ENCODE peak calls at places on chromosomes 16 and 17, in five cellular contexts. Y, B, X, E and H are unnamed samples.

GRCh38 chr17:63399316-63399715 is 46.8 kb downstream of the CYB561 start:
- DNase-seq in Y (no peak), B (peak), X (no peak), E (no peak), H (no peak)

GRCh38 chr17:10702574-10702973 is 5.2 kb downstream of the ADPRM start:
- DNase-seq in Y (no peak), B (peak), X (no peak), E (no peak), H (no peak)

GRCh38 chr17:79330696-79331095 is 256.1 kb downstream of the ENGASE start:
- DNase-seq in Y (no peak), B (no peak), X (no peak), E (no peak), H (no peak)

GRCh38 chr16:27195941-27196595 is 7.3 kb upstream of the KDM8 start:
- DNase-seq in Y (no peak), B (no peak), X (no peak), E (no peak), H (no peak)

GRCh38 chr17:48219605-48220004 is 112.0 kb downstream of the SNX11 start:
- DNase-seq in Y (no peak), B (no peak), X (no peak), E (no peak), H (no peak)

GRCh38 chr17:50144845-50145531 is 5.5 kb downstream of the PPP1R9B start:
- DNase-seq in Y (no peak), B (no peak), X (no peak), E (no peak), H (no peak)

GRCh38 chr16:66534376-66534799 is 15.5 kb downstream of the TK2 start:
- DNase-seq in Y (no peak), B (no peak), X (no peak), E (no peak), H (no peak)

GRCh38 chr16:70250748-70251650 is 741 bp downstream of the EXOSC6 start:
- DNase-seq in Y (peak), B (peak), X (peak), E (no peak), H (peak)

GRCh38 chr16:27723711-27724490 is 174.0 kb downstream of the KATNIP start:
- DNase-seq in Y (no peak), B (no peak), X (peak), E (no peak), H (no peak)

GRCh38 chr16:9096416-9096952 is 5.0 kb downstream of the HAPSTR1 start:
- DNase-seq in Y (peak), B (no peak), X (no peak), E (no peak), H (no peak)

GRCh38 chr17:7213895-7214299 is 5.7 kb downstream of the DLG4 start:
- DNase-seq in Y (peak), B (peak), X (peak), E (no peak), H (peak)

GRCh38 chr16:27293343-27293742 is 20.4 kb upstream of the IL4R start:
- DNase-seq in Y (no peak), B (no peak), X (no peak), E (no peak), H (no peak)

GRCh38 chr17:73643012-73643845 is 1.0 kb downstream of the SDK2 start:
- DNase-seq in Y (peak), B (peak), X (peak), E (no peak), H (no peak)

GRCh38 chr16:89909777-89910716 is 8.6 kb upstream of the MC1R start:
- DNase-seq in Y (peak), B (peak), X (peak), E (no peak), H (peak)

GRCh38 chr17:45312477-45313418 is 4.1 kb downstream of the MAP3K14 start:
- DNase-seq in Y (no peak), B (no peak), X (no peak), E (no peak), H (no peak)

GRCh38 chr16:29962344-29962994 is 590 bp downstream of the TMEM219 start:
- DNase-seq in Y (peak), B (peak), X (peak), E (peak), H (no peak)

GRCh38 chr17:4110152-4110551 is 32.7 kb downstream of the ZZEF1 start:
- DNase-seq in Y (no peak), B (peak), X (no peak), E (no peak), H (no peak)

GRCh38 chr17:48052956-48053757 is 5.0 kb downstream of the NFE2L1 start:
- DNase-seq in Y (peak), B (peak), X (peak), E (no peak), H (peak)

GRCh38 chr17:79841369-79842135 is 2.3 kb upstream of the CBX4 start:
- DNase-seq in Y (no peak), B (no peak), X (no peak), E (no peak), H (no peak)

GRCh38 chr16:70777973-70778406 is 23.0 kb downstream of the VAC14 start:
- DNase-seq in Y (peak), B (no peak), X (no peak), E (no peak), H (no peak)

GRCh38 chr17:47604268-47604927 is 45.3 kb upstream of the KPNB1 start:
- DNase-seq in Y (no peak), B (peak), X (no peak), E (peak), H (no peak)

GRCh38 chr16:89936034-89936433 is 12.5 kb upstream of the DEF8 start:
- DNase-seq in Y (no peak), B (no peak), X (no peak), E (no peak), H (no peak)

GRCh38 chr16:21072976-21073375 is 77.7 kb downstream of the DNAH3 start:
- DNase-seq in Y (no peak), B (no peak), X (no peak), E (no peak), H (no peak)

GRCh38 chr17:68384941-68385340 is 72.4 kb downstream of the WIPI1 start:
- DNase-seq in Y (no peak), B (no peak), X (no peak), E (no peak), H (no peak)

GRCh38 chr17:46879101-46879500 is 27.7 kb downstream of the WNT9B start:
- DNase-seq in Y (no peak), B (no peak), X (no peak), E (no peak), H (no peak)

GRCh38 chr16:64339052-64339770 is 782.7 kb downstream of the CDH11 start:
- DNase-seq in Y (no peak), B (peak), X (no peak), E (peak), H (no peak)

GRCh38 chr16:3248596-3248995 is 7.8 kb downstream of the MEFV start:
- DNase-seq in Y (no peak), B (no peak), X (no peak), E (no peak), H (no peak)

GRCh38 chr16:54284319-54284930 is 2.2 kb downstream of the IRX3 start:
- DNase-seq in Y (peak), B (no peak), X (peak), E (no peak), H (no peak)

DNA sequence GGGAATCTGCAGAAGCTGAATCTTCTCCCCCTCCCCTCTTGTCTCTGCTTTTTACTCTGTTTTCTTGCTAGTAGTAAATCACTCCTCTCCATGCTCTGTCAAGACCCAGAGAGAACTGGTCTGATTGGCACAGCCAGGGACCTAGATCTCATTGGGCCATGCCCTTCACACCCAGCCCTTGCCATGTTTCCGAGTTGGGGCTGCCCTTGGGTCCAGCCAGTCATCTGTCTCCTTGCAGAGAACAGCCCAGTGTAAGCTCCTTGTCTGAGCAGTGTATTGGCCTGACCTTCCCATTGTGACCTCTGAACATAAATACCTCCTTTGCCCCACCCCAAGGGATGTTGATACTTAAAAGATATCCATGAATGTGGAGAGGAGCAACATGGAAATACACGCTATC is 3.9 kb downstream of the MMP15 start:
- DNase-seq in Y (no peak), B (no peak), X (peak), E (no peak), H (no peak)
- H3K27ac ChIP-seq in Y (no peak), B (peak), X (no peak), E (no peak), H (no peak)

GRCh38 chr17:82450357-82451106 is at the start of gene CYBC1:
- DNase-seq in Y (peak), B (peak), X (peak), E (peak), H (peak)
- TF ChIP-seq CTCF in Y (peak), B (no peak), X (no peak), E (no peak), H (no peak)

DNA sequence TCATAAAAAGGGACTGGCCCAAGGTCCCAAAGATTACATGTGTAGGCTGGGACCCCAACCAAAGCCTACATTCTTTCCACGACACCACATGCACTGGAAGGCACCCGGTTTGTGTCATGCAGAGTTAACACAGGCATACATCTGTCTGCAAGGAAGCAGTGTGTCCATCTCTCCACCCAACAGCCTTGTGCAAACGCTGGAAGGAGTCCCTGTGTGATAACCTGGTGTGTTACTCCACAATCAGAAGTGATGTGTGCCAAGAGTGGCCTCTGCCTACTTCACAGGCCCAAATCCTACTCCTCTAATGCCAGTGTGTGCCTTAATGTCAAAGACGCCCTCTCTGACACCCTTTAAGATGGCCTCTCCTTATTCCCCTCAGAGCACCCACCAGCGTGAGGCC is 139.8 kb downstream of the PARN start:
- DNase-seq in Y (no peak), B (no peak), X (no peak), E (no peak), H (no peak)
- H3K27ac ChIP-seq in Y (no peak), B (no peak), X (no peak), E (no peak), H (no peak)

DNA sequence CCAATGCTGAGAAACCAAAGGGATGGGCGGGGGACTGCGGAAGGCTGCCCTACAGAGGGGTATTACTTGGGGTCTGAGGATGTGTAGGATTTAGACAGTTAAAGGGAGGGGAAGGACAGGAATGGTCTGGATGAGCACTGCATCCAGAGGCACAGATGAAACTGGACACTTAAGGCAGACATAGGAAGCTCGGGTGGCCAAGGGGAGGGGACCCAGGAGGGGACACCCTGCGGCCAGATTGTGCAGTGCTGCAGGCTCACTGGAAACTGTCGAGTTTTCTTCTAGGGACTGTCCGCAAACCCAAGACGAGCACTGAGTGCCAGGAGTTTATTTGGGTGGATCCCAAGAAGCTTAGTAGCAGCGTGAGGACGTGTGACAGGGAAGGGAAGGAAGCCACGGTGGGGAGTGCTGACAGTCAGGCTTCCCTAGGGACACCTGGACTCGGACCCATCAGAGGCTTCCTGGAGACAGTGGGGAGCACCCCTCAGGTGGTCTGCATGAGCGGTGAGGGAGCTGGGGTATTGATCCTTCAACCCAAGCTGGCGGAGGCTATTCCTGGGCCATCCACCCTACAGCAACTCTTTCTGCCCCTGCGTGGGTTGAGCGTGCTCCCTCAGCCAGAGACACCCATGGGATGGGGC is 278.7 kb downstream of the FOXL1 start:
- DNase-seq in Y (no peak), B (no peak), X (no peak), E (no peak), H (no peak)
- TF ChIP-seq CTCF in Y (no peak), B (no peak), X (no peak), E (no peak), H (no peak)

GRCh38 chr16:4309833-4310266 is 6.0 kb upstream of the GLIS2 start:
- DNase-seq in Y (no peak), B (peak), X (peak), E (peak), H (no peak)
- H3K27ac ChIP-seq in Y (no peak), B (peak), X (peak), E (peak), H (no peak)

DNA sequence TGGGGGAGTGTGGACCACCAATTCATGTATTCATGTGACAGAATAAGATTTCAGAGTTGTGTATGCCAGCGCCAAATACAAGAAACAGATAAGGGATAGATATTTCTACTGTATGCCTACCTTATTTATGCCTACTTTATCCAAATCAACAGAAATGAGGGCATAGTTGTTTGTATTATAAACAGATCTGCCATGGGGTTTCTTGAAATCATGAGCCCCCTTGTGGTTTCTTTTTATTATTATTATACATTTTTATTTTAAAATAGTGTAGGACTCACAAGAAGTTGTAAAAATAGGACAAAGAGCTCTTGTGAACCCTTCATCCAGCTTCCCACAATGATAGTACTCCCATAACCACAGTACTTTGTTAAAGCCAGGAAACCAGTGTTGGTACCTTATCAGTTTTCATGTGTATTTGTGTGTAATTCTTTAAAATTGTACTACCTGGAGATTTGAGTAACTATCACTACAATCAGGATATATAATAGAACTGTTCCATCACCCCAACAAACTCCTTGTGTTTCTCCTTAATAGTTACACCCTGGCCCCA is 229.4 kb downstream of the CCDC182 start:
- DNase-seq in Y (no peak), B (no peak), X (no peak), E (no peak), H (no peak)
- TF ChIP-seq CTCF in Y (no peak), B (peak), X (no peak), E (peak), H (no peak)

GRCh38 chr16:68282064-68282452 is 17.7 kb downstream of the SLC7A6 start:
- DNase-seq in Y (no peak), B (no peak), X (no peak), E (no peak), H (no peak)

GRCh38 chr16:68280160-68280559 is 15.8 kb downstream of the SLC7A6 start:
- DNase-seq in Y (no peak), B (no peak), X (no peak), E (no peak), H (no peak)

GRCh38 chr16:68279726-68280125 is 15.4 kb downstream of the SLC7A6 start:
- DNase-seq in Y (no peak), B (no peak), X (no peak), E (no peak), H (no peak)

GRCh38 chr16:68283346-68283745 is 19.0 kb downstream of the SLC7A6 start:
- DNase-seq in Y (no peak), B (no peak), X (no peak), E (no peak), H (no peak)

GRCh38 chr16:68281368-68282063 is 17.2 kb downstream of the SLC7A6 start:
- DNase-seq in Y (no peak), B (no peak), X (no peak), E (no peak), H (no peak)
- H3K27ac ChIP-seq in Y (no peak), B (no peak), X (no peak), E (no peak), H (no peak)

GRCh38 chr16:87383522-87384161 is at the start of gene FBXO31:
- DNase-seq in Y (peak), B (peak), X (peak), E (peak), H (peak)
- TF ChIP-seq CTCF in Y (no peak), B (no peak), X (no peak), E (no peak), H (no peak)